ENCODE peak calls at places on chromosomes 13 and 19, in five cellular contexts. S is stimulated activated CD4-positive, alpha-beta T cell treated with anti-CD3 and anti-CD28 coated beads, TNF-alpha, amount 100 ng/mL, for 48 hours; K is NCI-H345; E is stimulated activated naive CD8-positive, alpha-beta T cell treated with anti-CD3 and anti-CD28 coated beads, Interleukin-15, amount 100 ng/mL, for 72 hours; L is C1 segment of cervical spinal cord. U is an unnamed sample.

GRCh38 chr19:33039108-33039599 is 25.5 kb downstream of the RHPN2 start:
- DNase-seq in L (no peak), E (no peak), K (no peak), S (no peak), U (no peak)

GRCh38 chr19:5624154-5624663 is 1.3 kb downstream of the SAFB start:
- DNase-seq in L (no peak), E (no peak), S (no peak), K (no peak), U (peak; percentile 5)

GRCh38 chr13:94335786-94336357 is 143.6 kb downstream of the DCT start:
- DNase-seq in K (no peak), E (no peak), L (no peak), S (no peak), U (no peak)

GRCh38 chr13:48580185-48580803 is 47.4 kb upstream of the RCBTB2 start:
- DNase-seq in E (peak; percentile 45), L (no peak), S (peak; percentile 51), K (peak; percentile 25), U (peak; percentile 39)

GRCh38 chr13:40476175-40476958 is 190.1 kb downstream of the FOXO1 start:
- DNase-seq in K (no peak), E (no peak), L (no peak), S (no peak), U (no peak)

GRCh38 chr13:63288576-63288975 is 1872.9 kb upstream of the PCDH20 start:
- DNase-seq in L (no peak), E (no peak), S (no peak), K (no peak), U (no peak)

GRCh38 chr19:18292460-18292809 is 11.0 kb upstream of the JUND start:
- DNase-seq in E (no peak), K (no peak), S (no peak), L (no peak), U (no peak)

GRCh38 chr13:98273824-98274786 is 97.0 kb upstream of the RNF113B start:
- DNase-seq in K (peak; percentile 19), L (no peak), S (no peak), E (no peak), U (no peak)

U was measured in activated T-cell treated with anti-CD3 and anti-CD28 coated beads for 48 hours.